ENCODE peak calls at places on chromosomes 12 and 14, in nine cellular contexts. A, P, D, G, I, O, Q, Z and T are unnamed samples.

GRCh38 chr14:21096438-21096837 is 2.0 kb downstream of the ZNF219 start:
- DNase-seq in D (no peak), O (no peak), G (no peak), Z (no peak), Q (no peak), P (no peak), I (no peak), A (no peak), T (no peak)

GRCh38 chr12:1457901-1458300 is 136.5 kb downstream of the FBXL14 start:
- DNase-seq in D (no peak), P (no peak), Q (no peak), Z (no peak), I (no peak), A (no peak), G (no peak), O (no peak), T (no peak)

GRCh38 chr12:7131502-7131866 is 1.3 kb downstream of the CLSTN3 start:
- DNase-seq in Z (no peak), I (no peak), Q (no peak), G (peak; percentile 46), A (peak; percentile 22), O (no peak), P (no peak), D (no peak), T (no peak)

GRCh38 chr14:50082784-50083466 is 33.4 kb downstream of the VCPKMT start:
- DNase-seq in Z (no peak), P (peak; percentile 88), D (no peak), Q (peak; percentile 68), A (peak; percentile 92), O (no peak), G (peak; percentile 86), I (no peak), T (no peak)

GRCh38 chr12:96208801-96209534 is 14.8 kb downstream of the ELK3 start:
- DNase-seq in O (no peak), I (no peak), Q (peak; percentile 42), D (no peak), A (no peak), P (no peak), G (no peak), Z (no peak), T (peak; percentile 53)

GRCh38 chr12:121925361-121925725 is 7.0 kb downstream of the CFAP251 start:
- DNase-seq in A (no peak), Z (no peak), P (no peak), D (no peak), Q (no peak), G (no peak), I (no peak), O (no peak), T (no peak)

GRCh38 chr12:27474344-27474743 is 27.8 kb downstream of the SMCO2 start:
- DNase-seq in O (no peak), Q (no peak), D (no peak), Z (no peak), P (no peak), G (no peak), A (no peak), I (no peak), T (no peak)

GRCh38 chr14:102530828-102531478 is 21.4 kb upstream of the ANKRD9 start:
- DNase-seq in Z (no peak), G (no peak), O (no peak), I (no peak), D (peak; percentile 52), A (no peak), P (no peak), Q (no peak), T (no peak)

GRCh38 chr12:23209793-23210192 is 584.8 kb downstream of the ETNK1 start:
- DNase-seq in P (no peak), I (no peak), Q (no peak), A (no peak), O (no peak), G (no peak), Z (no peak), D (no peak), T (no peak)

GRCh38 chr12:13211191-13211858 is 14.8 kb downstream of the EMP1 start:
- DNase-seq in O (no peak), A (no peak), D (no peak), I (no peak), Z (no peak), G (peak; percentile 40), Q (no peak), P (no peak), T (no peak)

GRCh38 chr12:1930816-1931597 is 12.6 kb upstream of the CACNA2D4 start:
- DNase-seq in Z (no peak), I (no peak), D (no peak), P (no peak), A (no peak), G (no peak), O (no peak), Q (no peak), T (no peak)

GRCh38 chr14:22266141-22266442 is 322.9 kb downstream of the DAD1 start:
- DNase-seq in Z (no peak), P (no peak), Q (no peak), A (no peak), G (no peak), I (no peak), D (no peak), O (no peak), T (no peak)

GRCh38 chr12:1471224-1471623 is 123.2 kb downstream of the FBXL14 start:
- DNase-seq in D (peak; percentile 70), A (no peak), O (no peak), Z (no peak), P (no peak), G (no peak), I (no peak), Q (no peak), T (no peak)